ENCODE peak calls at places on chromosomes 16 and 17, in ten cellular contexts. O, C, X, A, S, G, Y, U, H and M are unnamed samples.

GRCh38 chr17:50087246-50087911 is 7.8 kb upstream of the PDK2 start:
- DNase-seq in O (peak; percentile 58), C (peak; percentile 84), X (peak; percentile 79), A (no peak), S (peak; percentile 33), G (peak; percentile 84), Y (peak; percentile 90), U (peak; percentile 86), H (peak; percentile 84), M (peak; percentile 86)

GRCh38 chr17:11404431-11404830 is 163.4 kb downstream of the SHISA6 start:
- DNase-seq in O (no peak), C (no peak), X (no peak), A (no peak), S (no peak), G (no peak), Y (no peak), U (peak; percentile 72), H (peak; percentile 34), M (no peak)

GRCh38 chr17:5619088-5619740 is 34.9 kb upstream of the NLRP1 start:
- DNase-seq in O (no peak), C (no peak), X (no peak), A (no peak), S (peak; percentile 98), G (no peak), Y (no peak), U (peak; percentile 75), H (no peak), M (no peak)

GRCh38 chr17:75689441-75689873 is 22.3 kb downstream of the SAP30BP start:
- DNase-seq in O (no peak), C (peak; percentile 76), X (no peak), A (no peak), S (no peak), G (no peak), Y (no peak), U (peak; percentile 37), H (no peak), M (no peak)

GRCh38 chr16:48075398-48075797 is 80.4 kb downstream of the ABCC12 start:
- DNase-seq in O (no peak), C (no peak), X (no peak), A (no peak), S (no peak), G (peak; percentile 43), Y (peak; percentile 57), U (peak; percentile 28), H (no peak), M (no peak)

GRCh38 chr17:45874148-45874547 is 20.2 kb upstream of the MAPT start:
- DNase-seq in O (no peak), C (no peak), X (no peak), A (no peak), S (no peak), G (no peak), Y (no peak), U (no peak), H (no peak), M (no peak)

GRCh38 chr17:80937501-80938356 is 53.9 kb upstream of the CHMP6 start:
- DNase-seq in O (no peak), C (no peak), X (no peak), A (no peak), S (no peak), G (no peak), Y (no peak), U (no peak), H (peak; percentile 74), M (no peak)

GRCh38 chr17:1611715-1612114 is 16.9 kb downstream of the SLC43A2 start:
- DNase-seq in O (no peak), C (no peak), X (no peak), A (no peak), S (no peak), G (no peak), Y (no peak), U (no peak), H (no peak), M (no peak)

GRCh38 chr16:73126453-73126853 is 78.5 kb upstream of the ZFHX3 start:
- DNase-seq in O (no peak), C (no peak), X (no peak), A (no peak), S (no peak), G (peak; percentile 90), Y (peak; percentile 63), U (no peak), H (no peak), M (no peak)

GRCh38 chr16:53024045-53024444 is 28.7 kb downstream of the CHD9NB start:
- DNase-seq in O (no peak), C (no peak), X (no peak), A (no peak), S (no peak), G (no peak), Y (no peak), U (no peak), H (no peak), M (no peak)

GRCh38 chr17:81396722-81397313 is 1.6 kb downstream of the BAHCC1 start:
- DNase-seq in O (no peak), C (no peak), X (peak; percentile 67), A (no peak), S (peak; percentile 43), G (peak; percentile 64), Y (no peak), U (no peak), H (peak; percentile 49), M (peak; percentile 86)

GRCh38 chr17:39792523-39793221 is 54.9 kb downstream of the GRB7 start:
- DNase-seq in O (no peak), C (no peak), X (no peak), A (no peak), S (no peak), G (no peak), Y (no peak), U (no peak), H (no peak), M (no peak)